ENCODE peak calls at places on chromosomes 1 and 21, in seven cellular contexts. D, L, E, B, M, U and Z are unnamed samples.

GRCh38 chr1:207091185-207091906 is 2.7 kb downstream of the C4BPB start:
- DNase-seq in E (no peak), M (no peak), D (no peak), L (no peak), B (no peak), U (no peak), Z (no peak)

GRCh38 chr1:247409869-247410544 is 6.0 kb upstream of the NLRP3 start:
- DNase-seq in D (no peak), L (no peak), B (no peak), E (no peak), M (no peak), U (no peak), Z (no peak)

GRCh38 chr1:202016022-202016624 is 5.7 kb downstream of the ELF3 start:
- DNase-seq in U (no peak), M (no peak), B (no peak), L (no peak), D (no peak), E (no peak), Z (no peak)

GRCh38 chr1:201482755-201483154 is 13.8 kb upstream of the PHLDA3 start:
- DNase-seq in E (no peak), B (no peak), U (no peak), D (no peak), L (no peak), M (no peak), Z (no peak)

GRCh38 chr1:199083680-199084079 is 444.8 kb downstream of the PTPRC start:
- DNase-seq in U (no peak), M (no peak), L (no peak), B (peak; percentile 95), D (no peak), E (no peak), Z (no peak)

GRCh38 chr1:227913969-227914791 is 33.6 kb downstream of the WNT9A start:
- DNase-seq in E (no peak), M (no peak), B (no peak), U (no peak), D (peak; percentile 9), L (no peak), Z (no peak)

GRCh38 chr1:94541175-94542087 is at the start of gene F3:
- DNase-seq in L (no peak), D (peak; percentile 93), E (no peak), B (peak; percentile 46), M (peak; percentile 88), U (peak; percentile 83), Z (peak; percentile 91)

GRCh38 chr1:53198241-53198651 is 1.6 kb downstream of the CPT2 start:
- DNase-seq in D (peak; percentile 40), L (no peak), B (no peak), E (no peak), M (no peak), U (no peak), Z (no peak)

GRCh38 chr1:56473582-56474270 is 105.6 kb downstream of the PLPP3 start:
- DNase-seq in M (no peak), U (no peak), B (no peak), E (no peak), L (no peak), D (no peak), Z (no peak)

GRCh38 chr1:19209439-19209989 is 552 bp downstream of the UBR4 start:
- DNase-seq in D (peak; percentile 37), U (no peak), E (peak; percentile 74), L (peak; percentile 23), B (no peak), M (no peak), Z (no peak)

GRCh38 chr21:45224189-45224938 is 63.3 kb downstream of the POFUT2 start:
- DNase-seq in L (peak; percentile 21), E (no peak), M (no peak), D (no peak), B (no peak), U (peak; percentile 51), Z (no peak)